ENCODE peak calls at places on chromosomes 16 and 17, in nine cellular contexts. P is DND-41; H is GM12865; W is CD4-positive, CD25-positive, alpha-beta regulatory T cell; N is astrocyte of the cerebellum; I is fibroblast of pulmonary artery; T is lower leg skin; E is Karpas-422; F is H7. R is an unnamed sample.

GRCh38 chr16:84739349-84740124 is 39.7 kb downstream of the USP10 start:
- DNase-seq in N (peak), W (no peak), H (no peak), E (no peak), F (no peak), I (peak), P (no peak), T (no peak), R (no peak)

GRCh38 chr17:73390851-73391250 is 79.0 kb upstream of the CDC42EP4 start:
- DNase-seq in N (no peak), P (no peak), T (no peak), H (no peak), E (no peak), W (no peak), F (peak), I (no peak), R (no peak)

GRCh38 chr17:40615295-40615988 is 32.2 kb downstream of the SMARCE1 start:
- DNase-seq in T (no peak), H (peak), P (no peak), I (peak), E (no peak), F (peak), N (peak), W (peak), R (no peak)

GRCh38 chr16:3256876-3257465 is 538 bp upstream of the MEFV start:
- DNase-seq in F (no peak), I (peak), P (no peak), N (peak), W (no peak), H (no peak), E (no peak), T (no peak), R (no peak)

GRCh38 chr16:85072947-85073346 is 39.3 kb downstream of the CIBAR2 start:
- DNase-seq in P (no peak), H (no peak), W (no peak), N (no peak), E (no peak), I (peak), T (no peak), F (no peak), R (no peak)

GRCh38 chr17:43399839-43400328 is 1.1 kb downstream of the ARL4D start:
- DNase-seq in N (no peak), T (no peak), H (no peak), I (no peak), E (no peak), P (no peak), W (no peak), F (peak), R (no peak)

GRCh38 chr16:679808-680624 is at the start of gene STUB1:
- DNase-seq in H (peak), T (peak), W (peak), E (peak), P (peak), F (peak), I (peak), N (peak), R (peak)

GRCh38 chr16:1877804-1878203 is 5.8 kb upstream of the MEIOB start:
- DNase-seq in E (no peak), P (no peak), T (peak), H (no peak), N (no peak), W (no peak), F (no peak), I (no peak), R (no peak)

GRCh38 chr16:1494129-1494640 is 1.0 kb downstream of the TELO2 start:
- DNase-seq in E (no peak), T (no peak), F (peak), P (no peak), I (peak), H (peak), N (peak), W (no peak), R (no peak)

GRCh38 chr16:23803591-23804123 is 32.1 kb upstream of the PRKCB start:
- DNase-seq in W (peak), T (no peak), F (peak), E (peak), I (peak), N (no peak), H (peak), P (peak), R (peak)

GRCh38 chr16:67406628-67407027 is 9.6 kb downstream of the ZDHHC1 start:
- DNase-seq in F (no peak), I (peak), N (no peak), H (no peak), W (no peak), P (no peak), T (no peak), E (no peak), R (no peak)

GRCh38 chr17:78268960-78269892 is 37.8 kb downstream of the TMEM235 start:
- DNase-seq in T (no peak), W (no peak), I (peak), N (no peak), P (no peak), E (no peak), H (no peak), F (peak), R (no peak)

GRCh38 chr16:28980929-28981328 is 3.9 kb upstream of the LAT start:
- DNase-seq in I (no peak), W (no peak), T (no peak), N (no peak), E (no peak), F (no peak), H (no peak), P (no peak), R (no peak)

GRCh38 chr16:73616186-73616585 is 568.3 kb upstream of the ZFHX3 start:
- DNase-seq in F (peak), H (peak), W (no peak), E (peak), T (no peak), I (no peak), P (no peak), N (no peak), R (peak)

GRCh38 chr17:51422634-51423033 is 162.3 kb downstream of the UTP18 start:
- DNase-seq in T (no peak), W (no peak), P (no peak), N (no peak), H (no peak), F (no peak), E (no peak), I (no peak), R (no peak)

GRCh38 chr16:30524575-30525571 is 1.5 kb downstream of the ZNF768 start:
- DNase-seq in N (no peak), P (no peak), H (no peak), W (no peak), E (no peak), T (no peak), F (no peak), I (no peak), R (no peak)

GRCh38 chr17:75113798-75114551 is 4.2 kb downstream of the ARMC7 start:
- DNase-seq in W (peak), H (peak), E (peak), P (peak), T (peak), I (peak), N (peak), F (peak), R (peak)

GRCh38 chr17:44914148-44914547 is 1.2 kb downstream of the GFAP start:
- DNase-seq in T (no peak), P (no peak), E (peak), W (no peak), N (no peak), H (peak), I (no peak), F (no peak), R (no peak)

GRCh38 chr17:2637422-2637821 is 44.0 kb downstream of the PAFAH1B1 start:
- DNase-seq in P (no peak), I (no peak), E (no peak), F (no peak), T (no peak), N (no peak), H (no peak), W (no peak), R (no peak)

GRCh38 chr16:30721606-30722005 is 22.6 kb downstream of the SRCAP start:
- DNase-seq in I (no peak), E (no peak), H (no peak), N (no peak), P (no peak), T (no peak), W (no peak), F (no peak), R (no peak)

GRCh38 chr16:87044031-87044380 is 273.2 kb downstream of the C16orf95 start:
- DNase-seq in W (no peak), E (no peak), N (no peak), H (no peak), P (no peak), I (no peak), T (no peak), F (no peak), R (no peak)

GRCh38 chr17:9120471-9120870 is 99.2 kb downstream of the NTN1 start:
- DNase-seq in N (no peak), H (peak), F (peak), T (no peak), P (peak), I (no peak), W (no peak), E (peak), R (peak)

GRCh38 chr17:46977750-46978488 is 1.1 kb downstream of the RPRML start:
- DNase-seq in F (no peak), P (no peak), H (no peak), E (no peak), T (no peak), W (no peak), N (no peak), I (no peak), R (no peak)
- H3K4me3 ChIP-seq in F (peak), P (no peak), H (no peak), E (no peak), T (peak), W (no peak), N (peak), I (no peak), R (no peak)

GRCh38 chr16:64397042-64397441 is 724.8 kb downstream of the CDH11 start:
- DNase-seq in H (no peak), F (no peak), N (no peak), W (no peak), I (no peak), T (no peak), E (no peak), P (no peak), R (no peak)

GRCh38 chr16:64392456-64392855 is 729.4 kb downstream of the CDH11 start:
- DNase-seq in N (no peak), F (no peak), T (no peak), P (no peak), W (no peak), I (no peak), E (no peak), H (no peak), R (no peak)

GRCh38 chr16:64390102-64390501 is 731.8 kb downstream of the CDH11 start:
- DNase-seq in F (no peak), W (no peak), P (no peak), E (no peak), H (no peak), N (no peak), I (no peak), T (no peak), R (no peak)

GRCh38 chr16:64394061-64394460 is 727.8 kb downstream of the CDH11 start:
- DNase-seq in P (no peak), F (no peak), E (no peak), N (no peak), H (no peak), T (no peak), I (no peak), W (no peak), R (no peak)

GRCh38 chr16:64391009-64391663 is 730.7 kb downstream of the CDH11 start:
- DNase-seq in I (peak), E (no peak), N (no peak), F (no peak), T (no peak), W (no peak), H (no peak), P (no peak), R (no peak)
- H3K4me3 ChIP-seq in I (no peak), E (no peak), N (peak), F (no peak), T (no peak), W (no peak), H (no peak), P (no peak), R (no peak)

GRCh38 chr17:65556910-65557348 is 4.5 kb downstream of the AXIN2 start:
- DNase-seq in F (no peak), T (no peak), N (no peak), H (no peak), I (no peak), P (no peak), W (no peak), E (no peak), R (no peak)
- H3K4me3 ChIP-seq in F (peak), T (no peak), N (no peak), H (no peak), I (peak), P (no peak), W (peak), E (no peak), R (peak)

DNA sequence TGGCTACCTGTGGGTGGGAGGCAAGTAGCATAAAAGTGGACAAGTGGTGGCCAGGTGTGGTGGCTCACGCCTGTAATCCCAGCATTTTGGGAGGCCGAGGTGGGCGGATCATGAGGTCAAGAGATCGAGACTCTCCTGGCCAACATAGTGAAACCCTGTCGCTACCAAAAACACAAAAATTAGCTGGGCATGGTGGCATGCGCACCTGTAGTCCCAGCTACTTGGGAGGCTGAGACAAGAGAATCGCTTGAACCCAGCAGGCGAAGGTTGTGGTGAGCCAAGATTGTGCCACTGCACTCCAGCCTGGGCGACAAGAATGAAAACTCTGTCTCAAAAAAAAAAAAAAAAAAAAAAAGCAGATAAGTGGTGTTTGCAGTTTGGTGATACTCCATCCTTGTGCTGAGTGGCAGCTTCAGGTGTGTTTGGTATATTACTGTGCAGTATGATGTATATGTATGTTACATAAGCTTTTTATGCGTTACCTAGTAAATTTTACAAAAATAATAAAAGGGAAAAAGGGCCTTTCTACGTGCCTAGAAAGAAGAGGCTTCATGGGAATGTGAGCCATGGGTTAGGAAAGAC is 856 bp downstream of the ICAM2 start:
- DNase-seq in T (peak), P (peak), H (no peak), I (no peak), W (peak), E (no peak), N (no peak), F (no peak), R (no peak)
- H3K4me3 ChIP-seq in T (no peak), P (peak), H (peak), I (no peak), W (peak), E (peak), N (no peak), F (no peak), R (peak)

DNA sequence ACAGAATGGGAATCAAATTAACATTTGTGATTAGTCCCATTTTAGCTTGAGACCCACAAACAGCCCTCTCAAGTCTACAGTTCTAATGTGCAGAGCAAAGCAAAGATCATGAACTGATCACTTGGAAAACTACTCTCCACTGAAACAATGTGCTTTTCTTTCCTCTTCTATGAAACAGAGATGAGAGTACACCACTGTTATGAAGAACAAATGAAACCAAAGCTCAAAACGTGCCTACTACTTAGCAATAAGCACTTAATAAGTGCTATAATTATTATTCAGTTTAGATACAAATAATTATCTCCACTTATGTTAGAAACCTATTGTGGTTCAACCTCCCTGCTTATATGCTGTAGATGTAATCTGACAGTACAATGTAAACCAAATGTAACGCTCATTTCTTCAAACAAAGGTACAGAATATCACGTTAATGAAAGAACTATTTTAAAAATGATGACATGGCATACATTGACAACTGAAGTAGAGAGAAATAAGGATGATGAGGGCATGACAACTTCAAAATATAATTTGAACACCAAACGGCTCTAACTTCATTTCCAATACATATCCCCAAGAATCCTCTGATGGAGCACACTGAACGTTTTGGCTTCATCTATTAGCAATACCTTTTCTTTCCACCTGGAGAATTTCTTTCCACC is 2.0 kb downstream of the VPS35 start:
- DNase-seq in I (no peak), W (no peak), H (no peak), P (no peak), F (no peak), N (no peak), E (no peak), T (no peak), R (no peak)
- H3K4me3 ChIP-seq in I (peak), W (peak), H (peak), P (peak), F (no peak), N (no peak), E (peak), T (no peak), R (no peak)

R was measured in Jurkat, Clone E6-1.